ENCODE peak calls at places on chromosomes 7 and 10, in five cellular contexts. One of them, this sample, is unnamed.

GRCh38 chr7:128427289-128427891 is 17.6 kb upstream of the IMPDH1 start:
- DNase-seq in B cell: no peak
- DNase-seq in lower lobe of right lung: no peak
- DNase-seq in left ventricle myocardium inferior: no peak
- DNase-seq in astrocyte of the cerebellum: peak
- DNase-seq in this sample: peak

GRCh38 chr7:133382775-133383559 is 130.1 kb downstream of the EXOC4 start:
- DNase-seq in left ventricle myocardium inferior: no peak
- DNase-seq in astrocyte of the cerebellum: no peak
- DNase-seq in B cell: no peak
- DNase-seq in lower lobe of right lung: no peak
- DNase-seq in this sample: no peak

GRCh38 chr10:62048473-62048872 is 147.0 kb downstream of the ARID5B start:
- DNase-seq in B cell: no peak
- DNase-seq in astrocyte of the cerebellum: no peak
- DNase-seq in lower lobe of right lung: no peak
- DNase-seq in left ventricle myocardium inferior: no peak
- DNase-seq in this sample: no peak

GRCh38 chr10:132027423-132027983 is 38.2 kb upstream of the JAKMIP3 start:
- DNase-seq in astrocyte of the cerebellum: no peak
- DNase-seq in B cell: no peak
- DNase-seq in lower lobe of right lung: no peak
- DNase-seq in left ventricle myocardium inferior: no peak
- DNase-seq in this sample: peak

GRCh38 chr7:5214236-5214635 is 24.2 kb downstream of the WIPI2 start:
- DNase-seq in lower lobe of right lung: no peak
- DNase-seq in B cell: no peak
- DNase-seq in left ventricle myocardium inferior: no peak
- DNase-seq in astrocyte of the cerebellum: no peak
- DNase-seq in this sample: no peak

GRCh38 chr7:140977351-140978140 is 37.2 kb downstream of the MRPS33 start:
- DNase-seq in B cell: no peak
- DNase-seq in astrocyte of the cerebellum: no peak
- DNase-seq in lower lobe of right lung: no peak
- DNase-seq in left ventricle myocardium inferior: no peak
- DNase-seq in this sample: no peak

GRCh38 chr10:66714741-66715140 is 211.1 kb upstream of the LRRTM3 start:
- DNase-seq in left ventricle myocardium inferior: no peak
- DNase-seq in lower lobe of right lung: no peak
- DNase-seq in B cell: no peak
- DNase-seq in astrocyte of the cerebellum: no peak
- DNase-seq in this sample: no peak

GRCh38 chr7:35565927-35566326 is 129.0 kb downstream of the HERPUD2 start:
- DNase-seq in astrocyte of the cerebellum: peak
- DNase-seq in B cell: no peak
- DNase-seq in lower lobe of right lung: no peak
- DNase-seq in left ventricle myocardium inferior: no peak
- DNase-seq in this sample: no peak

GRCh38 chr7:6271694-6272371 is 591 bp downstream of the CYTH3 start:
- DNase-seq in left ventricle myocardium inferior: peak
- DNase-seq in lower lobe of right lung: peak
- DNase-seq in astrocyte of the cerebellum: no peak
- DNase-seq in B cell: no peak
- DNase-seq in this sample: no peak

GRCh38 chr7:78709658-78710057 is 743.8 kb downstream of the MAGI2 start:
- DNase-seq in B cell: no peak
- DNase-seq in lower lobe of right lung: no peak
- DNase-seq in left ventricle myocardium inferior: no peak
- DNase-seq in astrocyte of the cerebellum: no peak
- DNase-seq in this sample: no peak

GRCh38 chr10:98012654-98013053 is 17.8 kb downstream of the CRTAC1 start:
- DNase-seq in left ventricle myocardium inferior: no peak
- DNase-seq in astrocyte of the cerebellum: no peak
- DNase-seq in lower lobe of right lung: no peak
- DNase-seq in B cell: no peak
- DNase-seq in this sample: no peak

GRCh38 chr7:50556247-50556976 is 8.8 kb downstream of the DDC start:
- DNase-seq in left ventricle myocardium inferior: no peak
- DNase-seq in lower lobe of right lung: no peak
- DNase-seq in astrocyte of the cerebellum: no peak
- DNase-seq in B cell: no peak
- DNase-seq in this sample: no peak

GRCh38 chr7:5634107-5634950 is 147.1 kb downstream of the RNF216 start:
- DNase-seq in B cell: no peak
- DNase-seq in lower lobe of right lung: no peak
- DNase-seq in left ventricle myocardium inferior: peak
- DNase-seq in astrocyte of the cerebellum: peak
- DNase-seq in this sample: peak

GRCh38 chr10:66180651-66181318 is 745.1 kb upstream of the LRRTM3 start:
- DNase-seq in left ventricle myocardium inferior: no peak
- DNase-seq in B cell: no peak
- DNase-seq in astrocyte of the cerebellum: peak
- DNase-seq in lower lobe of right lung: no peak
- DNase-seq in this sample: peak

GRCh38 chr10:101867931-101868330 is 24.3 kb upstream of the KCNIP2 start:
- DNase-seq in B cell: no peak
- DNase-seq in lower lobe of right lung: no peak
- DNase-seq in astrocyte of the cerebellum: no peak
- DNase-seq in left ventricle myocardium inferior: no peak
- DNase-seq in this sample: no peak

GRCh38 chr7:70647801-70648491 is 484.0 kb upstream of the GALNT17 start:
- DNase-seq in astrocyte of the cerebellum: peak
- DNase-seq in lower lobe of right lung: no peak
- DNase-seq in left ventricle myocardium inferior: no peak
- DNase-seq in B cell: no peak
- DNase-seq in this sample: no peak

GRCh38 chr7:75762350-75762917 is 9.6 kb downstream of the CCL26 start:
- DNase-seq in B cell: no peak
- DNase-seq in left ventricle myocardium inferior: no peak
- DNase-seq in lower lobe of right lung: no peak
- DNase-seq in astrocyte of the cerebellum: no peak
- DNase-seq in this sample: peak

GRCh38 chr10:94083662-94084323 is 90.1 kb downstream of the PLCE1 start:
- DNase-seq in B cell: no peak
- DNase-seq in lower lobe of right lung: no peak
- DNase-seq in left ventricle myocardium inferior: no peak
- DNase-seq in astrocyte of the cerebellum: no peak
- DNase-seq in this sample: no peak

GRCh38 chr7:101124376-101125056 is 2.4 kb upstream of the SERPINE1 start:
- DNase-seq in lower lobe of right lung: no peak
- DNase-seq in B cell: no peak
- DNase-seq in astrocyte of the cerebellum: peak
- DNase-seq in left ventricle myocardium inferior: no peak
- DNase-seq in this sample: peak

GRCh38 chr10:1551636-1552338 is 185.5 kb downstream of the ADARB2 start:
- DNase-seq in left ventricle myocardium inferior: no peak
- DNase-seq in lower lobe of right lung: no peak
- DNase-seq in astrocyte of the cerebellum: no peak
- DNase-seq in B cell: no peak
- DNase-seq in this sample: no peak

GRCh38 chr10:132570771-132571564 is 33.4 kb downstream of the INPP5A start:
- DNase-seq in lower lobe of right lung: no peak
- DNase-seq in B cell: peak
- DNase-seq in astrocyte of the cerebellum: no peak
- DNase-seq in left ventricle myocardium inferior: no peak
- DNase-seq in this sample: no peak

GRCh38 chr10:11081413-11081812 is 63.7 kb downstream of the CELF2 start:
- DNase-seq in astrocyte of the cerebellum: no peak
- DNase-seq in left ventricle myocardium inferior: no peak
- DNase-seq in lower lobe of right lung: no peak
- DNase-seq in B cell: no peak
- DNase-seq in this sample: no peak

GRCh38 chr10:124719213-124719851 is 24.8 kb downstream of the FAM53B start:
- DNase-seq in astrocyte of the cerebellum: peak
- DNase-seq in left ventricle myocardium inferior: peak
- DNase-seq in B cell: peak
- DNase-seq in lower lobe of right lung: no peak
- DNase-seq in this sample: peak

GRCh38 chr10:94416896-94417295 is 14.6 kb downstream of the TBC1D12 start:
- DNase-seq in lower lobe of right lung: no peak
- DNase-seq in astrocyte of the cerebellum: no peak
- DNase-seq in left ventricle myocardium inferior: no peak
- DNase-seq in B cell: no peak
- DNase-seq in this sample: no peak

GRCh38 chr10:112981553-112981952 is 31.5 kb downstream of the TCF7L2 start:
- DNase-seq in left ventricle myocardium inferior: no peak
- DNase-seq in lower lobe of right lung: no peak
- DNase-seq in B cell: peak
- DNase-seq in astrocyte of the cerebellum: no peak
- DNase-seq in this sample: peak

GRCh38 chr7:142873871-142874270 is 11.7 kb downstream of the TRPV6 start:
- DNase-seq in lower lobe of right lung: no peak
- DNase-seq in left ventricle myocardium inferior: no peak
- DNase-seq in astrocyte of the cerebellum: no peak
- DNase-seq in B cell: no peak
- DNase-seq in this sample: no peak

GRCh38 chr7:142874409-142874808 is 11.1 kb downstream of the TRPV6 start:
- DNase-seq in lower lobe of right lung: no peak
- DNase-seq in astrocyte of the cerebellum: no peak
- DNase-seq in B cell: no peak
- DNase-seq in left ventricle myocardium inferior: no peak
- DNase-seq in this sample: no peak

GRCh38 chr7:142872106-142872675 is 13.4 kb downstream of the TRPV6 start:
- DNase-seq in B cell: no peak
- DNase-seq in astrocyte of the cerebellum: no peak
- DNase-seq in lower lobe of right lung: no peak
- DNase-seq in left ventricle myocardium inferior: no peak
- DNase-seq in this sample: no peak

GRCh38 chr7:142874837-142875236 is 10.7 kb downstream of the TRPV6 start:
- DNase-seq in astrocyte of the cerebellum: no peak
- DNase-seq in B cell: no peak
- DNase-seq in lower lobe of right lung: no peak
- DNase-seq in left ventricle myocardium inferior: no peak
- DNase-seq in this sample: no peak

GRCh38 chr7:142873281-142873784 is 12.2 kb downstream of the TRPV6 start:
- DNase-seq in lower lobe of right lung: no peak
- DNase-seq in left ventricle myocardium inferior: no peak
- DNase-seq in astrocyte of the cerebellum: no peak
- DNase-seq in B cell: no peak
- DNase-seq in this sample: no peak
- TF ChIP-seq CTCF in lower lobe of right lung: peak
- TF ChIP-seq CTCF in left ventricle myocardium inferior: no peak
- TF ChIP-seq CTCF in astrocyte of the cerebellum: peak
- TF ChIP-seq CTCF in B cell: peak
- TF ChIP-seq CTCF in this sample: peak

GRCh38 chr7:125033506-125033905 is 103.9 kb upstream of the POT1 start:
- DNase-seq in B cell: no peak
- DNase-seq in astrocyte of the cerebellum: no peak
- DNase-seq in lower lobe of right lung: no peak
- DNase-seq in left ventricle myocardium inferior: no peak
- DNase-seq in this sample: no peak
- TF ChIP-seq CTCF in B cell: no peak
- TF ChIP-seq CTCF in astrocyte of the cerebellum: no peak
- TF ChIP-seq CTCF in lower lobe of right lung: no peak
- TF ChIP-seq CTCF in left ventricle myocardium inferior: no peak
- TF ChIP-seq CTCF in this sample: no peak

GRCh38 chr10:122554576-122554975 is 6.0 kb upstream of the DMBT1 start:
- DNase-seq in left ventricle myocardium inferior: no peak
- DNase-seq in astrocyte of the cerebellum: no peak
- DNase-seq in B cell: no peak
- DNase-seq in lower lobe of right lung: no peak
- DNase-seq in this sample: no peak
- TF ChIP-seq CTCF in left ventricle myocardium inferior: no peak
- TF ChIP-seq CTCF in astrocyte of the cerebellum: no peak
- TF ChIP-seq CTCF in B cell: no peak
- TF ChIP-seq CTCF in lower lobe of right lung: no peak
- TF ChIP-seq CTCF in this sample: no peak

GRCh38 chr10:89491932-89492331 is 43.5 kb downstream of the SLC16A12 start:
- DNase-seq in B cell: no peak
- DNase-seq in left ventricle myocardium inferior: no peak
- DNase-seq in lower lobe of right lung: no peak
- DNase-seq in astrocyte of the cerebellum: no peak
- DNase-seq in this sample: no peak

GRCh38 chr10:89494615-89495014 is 40.8 kb downstream of the SLC16A12 start:
- DNase-seq in astrocyte of the cerebellum: no peak
- DNase-seq in left ventricle myocardium inferior: no peak
- DNase-seq in B cell: no peak
- DNase-seq in lower lobe of right lung: no peak
- DNase-seq in this sample: no peak

GRCh38 chr10:89494068-89494467 is 41.3 kb downstream of the SLC16A12 start:
- DNase-seq in B cell: no peak
- DNase-seq in lower lobe of right lung: no peak
- DNase-seq in astrocyte of the cerebellum: no peak
- DNase-seq in left ventricle myocardium inferior: no peak
- DNase-seq in this sample: no peak

DNA sequence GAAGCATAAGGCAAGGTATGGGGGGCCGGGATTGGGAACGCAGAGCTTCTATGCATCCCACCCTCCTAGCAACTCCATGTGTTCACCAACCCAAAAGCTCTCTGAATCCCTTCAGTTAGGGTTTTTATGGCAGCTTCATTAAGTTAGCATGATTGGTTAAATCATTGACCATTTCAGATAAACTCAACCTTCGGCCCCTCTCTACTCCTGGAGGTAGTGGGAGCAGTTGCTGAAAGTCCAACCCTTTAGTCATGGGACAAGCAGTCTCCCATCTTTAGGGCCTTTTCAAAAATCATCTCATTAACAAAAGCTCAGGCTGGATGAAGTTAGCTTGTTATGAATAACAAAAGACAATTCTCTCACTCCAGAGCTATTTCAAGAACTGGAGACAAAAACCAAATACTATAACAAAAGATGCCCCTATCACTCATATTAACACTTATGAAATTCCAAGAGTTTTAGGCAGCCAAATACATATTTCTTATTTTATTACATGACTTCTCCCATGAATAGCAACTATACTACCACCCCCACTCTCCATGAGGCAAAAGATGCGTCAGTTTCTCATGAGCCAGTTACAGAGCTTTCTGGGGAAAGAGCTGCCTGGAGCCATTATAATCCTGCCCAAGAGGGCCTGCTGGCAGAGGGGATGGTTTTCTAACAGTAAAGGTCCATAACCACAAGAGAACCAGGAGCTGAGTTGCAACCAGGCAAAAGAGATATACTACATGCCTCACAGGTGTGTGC is 44.6 kb downstream of the SLC16A12 start:
- DNase-seq in left ventricle myocardium inferior: no peak
- DNase-seq in lower lobe of right lung: no peak
- DNase-seq in B cell: no peak
- DNase-seq in astrocyte of the cerebellum: no peak
- DNase-seq in this sample: no peak
- TF ChIP-seq CTCF in left ventricle myocardium inferior: no peak
- TF ChIP-seq CTCF in lower lobe of right lung: no peak
- TF ChIP-seq CTCF in B cell: no peak
- TF ChIP-seq CTCF in astrocyte of the cerebellum: no peak
- TF ChIP-seq CTCF in this sample: no peak